ENCODE peak calls at places on chromosomes 12 and 14, in eight cellular contexts. C, P, N, T, M, Y, F and H are unnamed samples.

GRCh38 chr14:61524211-61524806 is 171.0 kb upstream of the HIF1A start:
- DNase-seq in C (no peak), P (no peak), N (no peak), T (no peak), M (peak; percentile 85), Y (no peak), F (no peak), H (no peak)

GRCh38 chr14:101364503-101365328 is 196.6 kb upstream of the DIO3 start:
- DNase-seq in C (no peak), P (peak; percentile 66), N (no peak), T (no peak), M (no peak), Y (no peak), F (no peak), H (peak; percentile 76)

GRCh38 chr12:120366884-120367251 is 2.1 kb downstream of the MSI1 start:
- DNase-seq in C (no peak), P (no peak), N (no peak), T (no peak), M (no peak), Y (no peak), F (no peak), H (no peak)

GRCh38 chr12:115960-116915 is 49.7 kb downstream of the IQSEC3 start:
- DNase-seq in C (no peak), P (no peak), N (no peak), T (no peak), M (no peak), Y (no peak), F (no peak), H (no peak)

GRCh38 chr14:90454041-90455000 is 57.5 kb downstream of the CALM1 start:
- DNase-seq in C (peak; percentile 0), P (peak; percentile 86), N (no peak), T (no peak), M (peak; percentile 95), Y (peak; percentile 81), F (peak; percentile 97), H (peak; percentile 85)

GRCh38 chr12:26188132-26188531 is 7.2 kb upstream of the SSPN start:
- DNase-seq in C (peak; percentile 64), P (no peak), N (no peak), T (no peak), M (no peak), Y (no peak), F (no peak), H (no peak)

GRCh38 chr12:29030006-29030405 is 119.1 kb upstream of the FAR2 start:
- DNase-seq in C (no peak), P (no peak), N (no peak), T (no peak), M (no peak), Y (no peak), F (no peak), H (no peak)

GRCh38 chr12:66129934-66130266 is 650 bp downstream of the LLPH start:
- DNase-seq in C (no peak), P (no peak), N (no peak), T (no peak), M (peak; percentile 15), Y (no peak), F (no peak), H (no peak)

GRCh38 chr14:100895411-100895810 is 8.1 kb downstream of the RTL1 start:
- DNase-seq in C (no peak), P (no peak), N (no peak), T (no peak), M (no peak), Y (no peak), F (no peak), H (no peak)

GRCh38 chr12:67483871-67484554 is 164.5 kb upstream of the DYRK2 start:
- DNase-seq in C (no peak), P (no peak), N (no peak), T (no peak), M (peak; percentile 55), Y (no peak), F (no peak), H (no peak)

GRCh38 chr14:77099425-77100167 is 1.5 kb downstream of the CIPC start:
- DNase-seq in C (peak; percentile 19), P (no peak), N (no peak), T (no peak), M (no peak), Y (no peak), F (no peak), H (no peak)

GRCh38 chr12:54162741-54163140 is 26.0 kb downstream of the SMUG1 start:
- DNase-seq in C (no peak), P (peak; percentile 66), N (no peak), T (no peak), M (peak; percentile 29), Y (no peak), F (no peak), H (no peak)

GRCh38 chr14:94239416-94239815 is 53.7 kb downstream of the SERPINA10 start:
- DNase-seq in C (no peak), P (no peak), N (no peak), T (no peak), M (no peak), Y (no peak), F (no peak), H (no peak)

GRCh38 chr12:67794151-67794550 is 145.6 kb downstream of the DYRK2 start:
- DNase-seq in C (peak; percentile 22), P (no peak), N (no peak), T (no peak), M (no peak), Y (no peak), F (no peak), H (no peak)

GRCh38 chr12:49658276-49658675 is 34.9 kb downstream of the PRPF40B start:
- DNase-seq in C (no peak), P (no peak), N (no peak), T (no peak), M (no peak), Y (no peak), F (no peak), H (no peak)

GRCh38 chr12:68759852-68760251 is 13.9 kb downstream of the SLC35E3 start:
- DNase-seq in C (no peak), P (no peak), N (no peak), T (no peak), M (no peak), Y (no peak), F (no peak), H (no peak)

GRCh38 chr12:50221228-50222008 is 54.2 kb upstream of the CERS5 start:
- DNase-seq in C (peak; percentile 89), P (no peak), N (no peak), T (no peak), M (peak; percentile 65), Y (no peak), F (no peak), H (no peak)

GRCh38 chr12:27733052-27733656 is 22.5 kb downstream of the MRPS35 start:
- DNase-seq in C (peak; percentile 26), P (peak; percentile 18), N (peak; percentile 9), T (no peak), M (peak; percentile 31), Y (no peak), F (no peak), H (no peak)

GRCh38 chr12:24839268-24839791 is 109.6 kb downstream of the BCAT1 start:
- DNase-seq in C (no peak), P (no peak), N (peak; percentile 35), T (no peak), M (no peak), Y (no peak), F (no peak), H (no peak)